ENCODE peak calls at places on chromosomes 7 and 10, in five cellular contexts. U is psoas muscle, T is upper lobe of right lung, G is lower lobe of right lung, V is fibroblast of pulmonary artery. J is an unnamed sample.

GRCh38 chr10:32041290-32042028 is 14.8 kb downstream of the KIF5B start:
- DNase-seq in U (no peak), T (no peak), G (no peak), V (no peak), J (no peak)

GRCh38 chr10:105241254-105241653 is 600.2 kb downstream of the SORCS3 start:
- DNase-seq in U (no peak), T (no peak), G (no peak), V (no peak), J (no peak)

GRCh38 chr7:51186531-51186930 is 130.1 kb downstream of the COBL start:
- DNase-seq in U (peak; percentile 42), T (no peak), G (no peak), V (no peak), J (peak; percentile 61)

GRCh38 chr7:16839646-16840045 is 34.8 kb upstream of the AGR2 start:
- DNase-seq in U (no peak), T (no peak), G (no peak), V (no peak), J (no peak)

GRCh38 chr10:17817316-17817715 is 8.2 kb downstream of the MRC1 start:
- DNase-seq in U (no peak), T (no peak), G (no peak), V (no peak), J (no peak)

GRCh38 chr10:77497748-77498147 is 139.9 kb downstream of the KCNMA1 start:
- DNase-seq in U (no peak), T (no peak), G (no peak), V (no peak), J (no peak)

GRCh38 chr10:21191512-21191911 is 294.4 kb upstream of the NEBL start:
- DNase-seq in U (no peak), T (no peak), G (no peak), V (no peak), J (no peak)

GRCh38 chr7:132575336-132575986 is 809 bp downstream of the PLXNA4 start:
- DNase-seq in U (peak; percentile 43), T (no peak), G (no peak), V (peak; percentile 64), J (peak; percentile 80)

GRCh38 chr10:71864861-71865473 is 13.9 kb upstream of the PSAP start:
- DNase-seq in U (no peak), T (peak; percentile 34), G (no peak), V (peak; percentile 44), J (no peak)

GRCh38 chr7:83807770-83808169 is 158.8 kb upstream of the SEMA3E start:
- DNase-seq in U (no peak), T (no peak), G (no peak), V (no peak), J (no peak)

GRCh38 chr7:1664711-1665591 is 5.1 kb upstream of the ELFN1 start:
- DNase-seq in U (peak; percentile 66), T (peak; percentile 76), G (peak; percentile 56), V (peak; percentile 57), J (peak; percentile 46)

GRCh38 chr7:69402696-69403095 is 195.6 kb upstream of the AUTS2 start:
- DNase-seq in U (no peak), T (no peak), G (no peak), V (no peak), J (no peak)

GRCh38 chr10:78348416-78349164 is 314.9 kb downstream of the RPS24 start:
- DNase-seq in U (no peak), T (peak; percentile 6), G (no peak), V (no peak), J (peak; percentile 16)

GRCh38 chr10:86139066-86139657 is 227.4 kb downstream of the GRID1 start:
- DNase-seq in U (no peak), T (no peak), G (no peak), V (no peak), J (no peak)

GRCh38 chr10:24790073-24790472 is 66.4 kb upstream of the ARHGAP21 start:
- DNase-seq in U (no peak), T (no peak), G (no peak), V (no peak), J (no peak)

GRCh38 chr10:123798856-123799255 is 92.8 kb downstream of the CPXM2 start:
- DNase-seq in U (no peak), T (no peak), G (no peak), V (no peak), J (no peak)

GRCh38 chr7:42493436-42494198 is 256.6 kb upstream of the GLI3 start:
- DNase-seq in U (peak; percentile 81), T (peak; percentile 83), G (peak; percentile 67), V (peak; percentile 91), J (peak; percentile 46)

GRCh38 chr7:8290645-8291308 is 28.8 kb upstream of the ICA1 start:
- DNase-seq in U (no peak), T (no peak), G (no peak), V (no peak), J (no peak)

GRCh38 chr10:21985541-21985940 is 18.0 kb downstream of the DNAJC1 start:
- DNase-seq in U (no peak), T (no peak), G (no peak), V (peak; percentile 50), J (no peak)

GRCh38 chr10:67519434-67519833 is 176.6 kb downstream of the CTNNA3 start:
- DNase-seq in U (no peak), T (no peak), G (no peak), V (no peak), J (no peak)

GRCh38 chr7:135300913-135301765 is 67.5 kb downstream of the STRA8 start:
- DNase-seq in U (no peak), T (no peak), G (no peak), V (peak; percentile 47), J (no peak)

GRCh38 chr7:46383605-46384004 is 462.5 kb upstream of the IGFBP3 start:
- DNase-seq in U (no peak), T (no peak), G (no peak), V (peak; percentile 31), J (no peak)

GRCh38 chr10:8047452-8048280 is 6.8 kb upstream of the GATA3 start:
- DNase-seq in U (no peak), T (no peak), G (no peak), V (no peak), J (no peak)

GRCh38 chr7:24871765-24872164 is 108.2 kb downstream of the OSBPL3 start:
- DNase-seq in U (no peak), T (no peak), G (no peak), V (no peak), J (no peak)

GRCh38 chr10:86954681-86955500 is 2.5 kb downstream of the MMRN2 start:
- DNase-seq in U (no peak), T (no peak), G (peak; percentile 28), V (no peak), J (no peak)

GRCh38 chr10:6721480-6721879 is 141.4 kb upstream of the PRKCQ start:
- DNase-seq in U (peak; percentile 41), T (no peak), G (no peak), V (peak; percentile 98), J (no peak)

GRCh38 chr7:54908760-54909438 is 109.9 kb upstream of the EGFR start:
- DNase-seq in U (no peak), T (no peak), G (no peak), V (no peak), J (no peak)

GRCh38 chr10:110931769-110932381 is 12.5 kb downstream of the SHOC2 start:
- DNase-seq in U (no peak), T (no peak), G (no peak), V (no peak), J (no peak)

GRCh38 chr7:65925040-65925439 is 52.2 kb downstream of the VKORC1L1 start:
- DNase-seq in U (no peak), T (no peak), G (no peak), V (no peak), J (no peak)

GRCh38 chr7:29154076-29154475 is 7.7 kb upstream of the CPVL start:
- DNase-seq in U (no peak), T (no peak), G (no peak), V (no peak), J (no peak)

DNA sequence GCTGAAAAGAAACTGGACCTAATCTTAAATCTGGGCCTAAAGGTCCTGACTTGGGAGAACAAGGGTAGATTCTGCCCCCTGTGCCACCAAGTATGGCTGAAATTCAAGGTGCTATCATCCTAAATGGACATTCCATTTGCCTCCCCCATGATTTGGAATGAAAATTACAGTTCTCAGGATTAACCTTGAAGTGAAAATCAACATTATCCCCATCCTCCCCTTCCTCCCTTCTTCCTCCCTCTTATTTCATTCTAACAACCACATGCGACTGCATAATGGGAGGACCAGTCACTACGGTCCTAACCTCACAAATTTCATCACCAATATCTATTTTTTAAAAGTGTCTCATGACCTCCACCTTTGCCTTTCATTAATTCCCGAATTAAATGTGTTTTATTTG is 62.1 kb downstream of the SEMA3C start:
- DNase-seq in U (no peak), T (no peak), G (no peak), V (no peak), J (no peak)
- H3K4me3 ChIP-seq in U (no peak overlapping the region), T (no peak overlapping the region), G (no peak overlapping the region), V (no peak overlapping the region), J (no peak overlapping the region)

GRCh38 chr7:112895996-112896395 is 105.8 kb upstream of the TMEM168 start:
- DNase-seq in U (no peak), T (no peak), G (no peak), V (no peak), J (no peak)
- TF ChIP-seq CTCF in U (no peak), T (no peak), G (no peak), V (no peak), J (no peak)

GRCh38 chr10:1488970-1489548 is 248.3 kb downstream of the ADARB2 start:
- DNase-seq in U (no peak), T (no peak), G (no peak), V (no peak), J (no peak)
- H3K4me3 ChIP-seq in U (no peak overlapping the region), T (no peak overlapping the region), G (no peak overlapping the region), V (no peak overlapping the region), J (no peak overlapping the region)

DNA sequence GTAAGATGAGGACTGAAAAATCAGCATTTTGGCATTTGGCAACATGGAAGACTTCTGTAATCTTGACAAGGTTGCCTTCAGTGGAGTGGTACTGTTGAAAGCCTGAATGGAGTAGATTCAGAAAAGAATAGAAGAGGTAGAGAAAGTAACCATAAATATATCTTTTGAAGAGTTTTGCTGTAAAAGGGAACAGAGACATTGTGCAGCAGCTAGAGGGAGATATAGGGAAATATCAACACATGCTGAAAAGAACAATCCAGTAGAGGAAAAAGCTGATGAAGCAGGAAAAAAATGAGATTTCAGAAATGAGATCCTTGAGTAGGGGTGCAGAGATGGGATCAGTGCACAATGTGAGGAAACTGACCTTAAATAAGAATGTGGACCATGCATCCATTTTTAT is 60.0 kb downstream of the RAPGEF5 start:
- DNase-seq in U (no peak), T (no peak), G (no peak), V (no peak), J (no peak)
- TF ChIP-seq CTCF in U (no peak), T (no peak), G (no peak), V (peak; percentile 21), J (no peak)

GRCh38 chr10:10044959-10045764 is 972.5 kb upstream of the CELF2 start:
- DNase-seq in U (no peak), T (no peak), G (no peak), V (no peak), J (no peak)
- H3K4me3 ChIP-seq in U (no peak overlapping the region), T (no peak overlapping the region), G (no peak overlapping the region), V (no peak overlapping the region), J (no peak overlapping the region)

J was measured in dorsolateral prefrontal cortex.